ENCODE peak calls at places on chromosomes 4 and X, in four cellular contexts. S, Z, J and V are unnamed samples.
A peak's percentile ranks its signal among the peaks of the same experiment; 100 is the strongest.

GRCh38 chrX:13688384-13688771 is 550 bp upstream of the RAB9A start:
- DNase-seq in S (no peak), Z (no peak), J (no peak), V (peak; percentile 11)

GRCh38 chr4:176755001-176755400 is 37.7 kb downstream of the VEGFC start:
- DNase-seq in J (no peak), S (no peak), Z (no peak), V (no peak)

GRCh38 chrX:118513120-118513899 is 17.7 kb downstream of the DOCK11 start:
- DNase-seq in Z (no peak), S (no peak), J (no peak), V (no peak)

GRCh38 chrX:109856974-109857373 is 123.9 kb upstream of the ACSL4 start:
- DNase-seq in Z (no peak), S (no peak), J (no peak), V (no peak)

GRCh38 chr4:130659314-130659713 is 1563.4 kb downstream of the C4orf33 start:
- DNase-seq in S (no peak), J (no peak), Z (no peak), V (no peak)

GRCh38 chrX:384861-385260 is 1.8 kb downstream of the PPP2R3B start:
- DNase-seq in Z (no peak), S (no peak), J (no peak), V (no peak)

GRCh38 chr4:88900432-88900831 is 156.6 kb downstream of the FAM13A start:
- DNase-seq in Z (peak; percentile 20), J (peak; percentile 11), S (no peak), V (peak; percentile 29)

GRCh38 chr4:142940614-142941013 is 94.5 kb upstream of the INPP4B start:
- DNase-seq in J (no peak), S (peak; percentile 25), Z (no peak), V (no peak)

GRCh38 chr4:8645753-8646124 is 53.2 kb downstream of the CPZ start:
- DNase-seq in J (no peak), Z (no peak), S (no peak), V (no peak)

GRCh38 chr4:67550491-67551256 is 5.4 kb upstream of the CENPC start:
- DNase-seq in Z (no peak), J (no peak), S (no peak), V (no peak)

GRCh38 chr4:152114562-152114961 is 353.8 kb upstream of the GATB start:
- DNase-seq in Z (no peak), J (no peak), S (no peak), V (no peak)

GRCh38 chrX:150201841-150202240 is 161.3 kb upstream of the MAMLD1 start:
- DNase-seq in S (no peak), J (no peak), Z (no peak), V (no peak)

GRCh38 chr4:796206-796605 is 29.7 kb downstream of the CPLX1 start:
- DNase-seq in J (no peak), S (no peak), Z (no peak), V (no peak)

GRCh38 chrX:71859637-71860036 is 51.0 kb upstream of the NHSL2 start:
- DNase-seq in S (no peak), J (no peak), Z (peak; percentile 36), V (peak; percentile 13)

GRCh38 chrX:46310815-46311497 is 234.3 kb downstream of the ZNF674 start:
- DNase-seq in J (no peak), Z (no peak), S (no peak), V (peak; percentile 67)

GRCh38 chr4:33111106-33111505 is 2390.9 kb downstream of the PCDH7 start:
- DNase-seq in S (no peak), J (no peak), Z (no peak), V (no peak)

GRCh38 chr4:80219301-80220025 is 22.2 kb downstream of the PRDM8 start:
- DNase-seq in J (no peak), Z (no peak), S (no peak), V (no peak)

GRCh38 chr4:168710353-168710946 is 213.6 kb downstream of the PALLD start:
- DNase-seq in J (no peak), S (no peak), Z (peak; percentile 54), V (peak; percentile 74)

GRCh38 chr4:139734875-139735380 is 69.3 kb downstream of the MGST2 start:
- DNase-seq in S (peak; percentile 90), Z (peak; percentile 64), J (peak; percentile 16), V (peak; percentile 48)

GRCh38 chr4:138426751-138427150 is 184.6 kb upstream of the SLC7A11 start:
- DNase-seq in Z (no peak), J (no peak), S (no peak), V (no peak)

DNA sequence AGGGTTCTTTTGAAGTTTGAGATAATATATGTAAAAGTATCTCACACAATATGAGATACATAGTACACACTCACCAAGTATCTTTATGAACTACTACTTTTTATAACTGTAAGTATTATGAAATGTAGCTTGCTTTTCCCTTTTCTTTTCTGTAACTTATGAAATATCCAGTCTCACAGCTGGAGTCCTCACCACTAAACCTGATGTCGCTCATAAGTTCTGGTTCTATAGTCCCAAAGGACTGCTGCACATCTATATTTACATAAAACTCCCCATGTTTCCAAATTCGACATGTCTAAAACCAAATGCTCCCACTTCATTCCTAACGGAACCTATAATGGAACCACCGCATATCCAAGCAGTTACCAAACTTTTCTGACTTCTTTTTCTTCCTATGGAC is 186.5 kb upstream of the SLC7A11 start:
- DNase-seq in J (no peak), S (no peak), Z (no peak), V (no peak)
- H3K4me3 ChIP-seq in J (no peak overlapping the region), S (no peak overlapping the region), Z (no peak overlapping the region), V (no peak overlapping the region)

GRCh38 chr4:44046491-44046890 is 402.1 kb downstream of the KCTD8 start:
- DNase-seq in Z (no peak), S (no peak), J (no peak), V (no peak)
- TF ChIP-seq CTCF in Z (no peak), S (no peak), J (no peak), V (no peak)

DNA sequence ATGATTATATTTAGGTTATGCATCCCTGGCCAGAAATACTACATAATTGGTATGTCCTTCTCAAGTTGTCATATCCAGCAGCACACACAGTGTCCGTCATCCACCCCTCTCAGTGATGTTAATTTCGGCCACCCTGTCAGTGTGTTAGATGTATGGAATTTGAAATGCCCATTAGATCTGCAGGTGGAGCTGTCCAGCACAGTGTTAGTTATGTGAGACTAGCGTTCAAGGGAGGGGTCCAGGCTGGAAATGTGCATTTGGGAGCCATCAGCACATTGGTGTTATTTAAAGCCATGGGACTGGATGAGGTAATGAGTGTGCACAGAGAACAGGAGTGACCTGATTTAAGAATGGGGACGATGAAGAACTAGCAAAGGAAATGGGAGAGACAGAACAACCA is 22.4 kb downstream of the ANAPC4 start:
- DNase-seq in S (no peak), J (no peak), Z (no peak), V (no peak)
- H3K36me3 ChIP-seq in S (peaks cover 96% of the 10 kb centered on the region), J (peaks cover 16% of the 10 kb centered on the region), Z (peaks cover 21% of the 10 kb centered on the region), V (peaks cover 8% of the 10 kb centered on the region)

DNA sequence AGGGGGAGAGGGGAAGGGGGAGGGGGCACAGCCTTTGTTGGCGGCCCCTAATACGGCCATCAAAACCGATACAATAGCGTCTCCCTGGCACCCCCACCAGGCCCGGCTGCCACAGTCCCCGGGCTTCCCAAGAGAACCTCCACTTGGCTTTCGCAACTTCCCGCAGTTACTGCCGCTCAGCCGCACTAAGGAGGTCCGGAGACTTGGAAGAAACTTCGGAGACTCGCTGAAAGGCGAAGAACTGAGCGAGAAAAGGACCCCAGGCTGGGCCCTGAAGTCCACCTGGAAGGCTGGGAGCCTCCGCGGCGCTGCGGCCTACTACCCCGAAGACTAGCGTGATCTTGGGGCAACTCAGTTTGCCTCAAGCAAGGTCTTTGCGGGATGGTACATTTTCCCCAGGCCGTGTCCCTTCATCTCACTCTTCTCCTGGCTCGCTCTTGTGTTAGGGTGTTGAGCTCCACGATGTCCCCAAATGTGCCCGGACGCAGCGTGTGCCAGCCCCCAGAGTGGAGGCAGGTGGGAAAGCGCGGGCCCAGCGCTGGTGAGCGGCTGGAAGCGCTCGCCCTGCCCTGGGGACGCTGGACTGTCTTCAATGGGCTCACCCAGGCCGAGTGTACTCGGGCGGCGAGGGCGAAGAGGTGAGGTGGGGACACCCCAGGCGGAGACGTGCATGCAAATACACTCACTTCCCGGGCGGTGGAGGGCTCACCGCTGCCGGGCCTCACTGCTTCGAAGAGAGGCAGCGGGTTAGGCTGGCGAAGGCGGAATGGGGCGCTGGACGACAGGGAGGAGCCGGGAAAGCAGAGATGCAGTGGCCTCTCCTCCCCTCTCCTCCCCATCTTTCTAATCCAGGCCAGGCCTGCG is 2.5 kb downstream of the NKX6-1 start:
- DNase-seq in S (no peak), Z (no peak), J (no peak), V (no peak)
- H3K4me3 ChIP-seq in S (peak overlapping the region; percentile 62), Z (no peak overlapping the region), J (no peak overlapping the region), V (no peak overlapping the region)

GRCh38 chrX:50988649-50989048 is 78.1 kb downstream of the BMP15 start:
- DNase-seq in Z (peak; percentile 28), J (no peak), S (no peak), V (peak; percentile 28)
- TF ChIP-seq CTCF in Z (peak; percentile 60), J (peak; percentile 43), S (peak; percentile 60), V (peak; percentile 46)